ENCODE peak calls at places on chromosome 12, in nine cellular contexts. F is heart left ventricle, U is tibial artery, E is adrenal gland, R is IMR-90, X is pancreas, C is progenitor cell of endocrine pancreas, T is GM12864, J is lower leg skin. P is an unnamed sample.

GRCh38 chr12:29726321-29726692 is 57.4 kb downstream of the TMTC1 start:
- DNase-seq in E (no peak), R (peak; percentile 38), U (no peak), C (no peak), J (no peak), F (no peak), T (no peak), X (no peak), P (no peak)

GRCh38 chr12:108586306-108586705 is 11.6 kb downstream of the TMEM119 start:
- DNase-seq in J (no peak), R (no peak), E (no peak), X (no peak), U (no peak), F (no peak), T (no peak), C (no peak), P (no peak)

GRCh38 chr12:107330901-107331431 is 237.6 kb upstream of the CRY1 start:
- DNase-seq in F (no peak), R (no peak), E (no peak), X (no peak), T (no peak), C (no peak), J (no peak), U (no peak), P (no peak)

GRCh38 chr12:129049917-129050316 is 196.6 kb downstream of the GLT1D1 start:
- DNase-seq in J (no peak), C (peak; percentile 44), E (no peak), U (no peak), F (no peak), X (no peak), R (no peak), T (no peak), P (no peak)

GRCh38 chr12:130504110-130504835 is 166.6 kb downstream of the PIWIL1 start:
- DNase-seq in C (no peak), U (no peak), E (no peak), F (no peak), R (no peak), J (no peak), X (no peak), T (no peak), P (no peak)

GRCh38 chr12:44573723-44574122 is 302.4 kb downstream of the NELL2 start:
- DNase-seq in U (no peak), F (no peak), J (no peak), T (no peak), C (no peak), R (no peak), X (no peak), E (no peak), P (no peak)

GRCh38 chr12:6465467-6466183 is 4.9 kb downstream of the VAMP1 start:
- DNase-seq in C (peak; percentile 63), J (peak; percentile 81), X (peak; percentile 43), T (no peak), R (peak; percentile 77), U (peak; percentile 64), E (peak; percentile 44), F (peak; percentile 53), P (no peak)

GRCh38 chr12:15583804-15584203 is 205.4 kb downstream of the EPS8 start:
- DNase-seq in J (no peak), E (no peak), C (no peak), F (no peak), U (no peak), X (no peak), T (no peak), R (no peak), P (no peak)

GRCh38 chr12:98896938-98897337 is 251.8 kb downstream of the APAF1 start:
- DNase-seq in J (no peak), X (no peak), E (no peak), R (peak; percentile 4), U (no peak), C (no peak), T (no peak), F (no peak), P (no peak)

GRCh38 chr12:83323866-83324265 is 637.2 kb downstream of the TMTC2 start:
- DNase-seq in U (no peak), C (no peak), E (no peak), F (no peak), R (no peak), X (no peak), J (no peak), T (no peak), P (no peak)

GRCh38 chr12:132056959-132057358 is 87.2 kb downstream of the DDX51 start:
- DNase-seq in C (no peak), R (no peak), F (no peak), U (no peak), J (no peak), X (no peak), E (no peak), T (no peak), P (no peak)

GRCh38 chr12:18394742-18395141 is 133.4 kb downstream of the PIK3C2G start:
- DNase-seq in U (no peak), R (no peak), T (no peak), E (no peak), J (no peak), C (no peak), F (no peak), X (no peak), P (no peak)
- TF ChIP-seq CTCF in U (no peak), R (no peak), T (no peak), E (no peak), J (no peak), C (no peak), F (no peak), X (no peak), P (no peak)

GRCh38 chr12:62606654-62607053 is 140.0 kb downstream of the MON2 start:
- DNase-seq in T (no peak), U (no peak), C (no peak), E (no peak), J (no peak), F (no peak), R (no peak), X (no peak), P (no peak)
- TF ChIP-seq CTCF in T (no peak), U (no peak), C (no peak), E (no peak), J (no peak), F (no peak), R (no peak), X (no peak), P (no peak)

GRCh38 chr12:97404549-97404948 is 58.1 kb upstream of the RMST start:
- DNase-seq in F (no peak), X (no peak), J (no peak), R (peak; percentile 6), U (no peak), T (peak; percentile 46), E (peak; percentile 29), C (peak; percentile 28), P (no peak)
- TF ChIP-seq CTCF in F (peak; percentile 52), X (peak; percentile 26), J (no peak), R (peak; percentile 42), U (peak; percentile 22), T (peak; percentile 85), E (peak; percentile 72), C (peak; percentile 81), P (peak; percentile 60)

DNA sequence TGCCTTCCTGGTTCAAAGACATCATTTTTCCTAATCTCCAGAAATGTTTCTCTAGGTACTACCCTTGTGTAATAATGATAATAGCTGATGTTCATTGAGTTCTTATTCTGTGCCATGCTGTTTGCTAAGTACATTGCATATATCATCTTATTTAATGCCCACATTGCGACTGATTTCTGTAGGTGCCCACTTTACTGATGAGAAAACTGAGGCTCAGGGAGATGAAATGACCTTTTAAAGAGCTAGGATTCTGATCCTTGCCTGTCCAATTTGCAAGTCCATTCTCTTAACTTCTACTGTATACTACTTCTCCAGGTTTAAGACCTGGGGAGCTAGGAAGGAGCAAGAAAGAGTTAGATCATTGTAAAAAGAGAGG is 2.8 kb downstream of the DGKA start:
- DNase-seq in T (no peak), C (no peak), X (no peak), J (peak; percentile 0), R (no peak), U (no peak), F (no peak), E (no peak), P (no peak)
- TF ChIP-seq CTCF in T (no peak), C (no peak), X (no peak), J (no peak), R (no peak), U (no peak), F (no peak), E (no peak), P (no peak)

GRCh38 chr12:21607701-21608100 is 3.1 kb upstream of the GYS2 start:
- DNase-seq in E (no peak), J (no peak), X (no peak), U (no peak), F (no peak), R (peak; percentile 33), T (no peak), C (no peak), P (no peak)
- TF ChIP-seq CTCF in E (peak; percentile 43), J (no peak), X (no peak), U (peak; percentile 33), F (peak; percentile 57), R (peak; percentile 38), T (no peak), C (peak; percentile 45), P (peak; percentile 61)

P was measured in osteocyte.